ENCODE peak calls at places on chromosomes 16 and 17, in nine cellular contexts. One of them, this sample, is unnamed.

GRCh38 chr17:75077490-75078096 is 10.2 kb upstream of the SLC16A5 start:
- DNase-seq in astrocyte of the spinal cord: peak
- DNase-seq in glutamatergic neuron: peak
- DNase-seq in BE2C: no peak
- DNase-seq in AG04450: no peak
- DNase-seq in AG04449: no peak
- DNase-seq in cardiac fibroblast: peak
- DNase-seq in lower leg skin: no peak
- DNase-seq in AG09319: no peak
- DNase-seq in this sample: peak

GRCh38 chr17:21370430-21370829 is 5.7 kb upstream of the KCNJ12 start:
- DNase-seq in astrocyte of the spinal cord: no peak
- DNase-seq in glutamatergic neuron: peak
- DNase-seq in BE2C: no peak
- DNase-seq in AG04450: no peak
- DNase-seq in AG04449: no peak
- DNase-seq in cardiac fibroblast: peak
- DNase-seq in lower leg skin: no peak
- DNase-seq in AG09319: no peak
- DNase-seq in this sample: no peak

GRCh38 chr16:58488531-58488930 is 11.4 kb upstream of the NDRG4 start:
- DNase-seq in astrocyte of the spinal cord: no peak
- DNase-seq in glutamatergic neuron: no peak
- DNase-seq in BE2C: no peak
- DNase-seq in AG04450: no peak
- DNase-seq in AG04449: no peak
- DNase-seq in cardiac fibroblast: no peak
- DNase-seq in lower leg skin: no peak
- DNase-seq in AG09319: no peak
- DNase-seq in this sample: no peak

GRCh38 chr16:50591800-50592771 is 43.9 kb downstream of the NKD1 start:
- DNase-seq in astrocyte of the spinal cord: no peak
- DNase-seq in glutamatergic neuron: no peak
- DNase-seq in BE2C: no peak
- DNase-seq in AG04450: no peak
- DNase-seq in AG04449: no peak
- DNase-seq in cardiac fibroblast: no peak
- DNase-seq in lower leg skin: no peak
- DNase-seq in AG09319: no peak
- DNase-seq in this sample: no peak

GRCh38 chr17:40312131-40312731 is 3.3 kb downstream of the RARA start:
- DNase-seq in astrocyte of the spinal cord: no peak
- DNase-seq in glutamatergic neuron: peak
- DNase-seq in BE2C: no peak
- DNase-seq in AG04450: no peak
- DNase-seq in AG04449: no peak
- DNase-seq in cardiac fibroblast: no peak
- DNase-seq in lower leg skin: no peak
- DNase-seq in AG09319: no peak
- DNase-seq in this sample: no peak

GRCh38 chr17:57810740-57811632 is 38.9 kb downstream of the MRPS23 start:
- DNase-seq in astrocyte of the spinal cord: peak
- DNase-seq in glutamatergic neuron: no peak
- DNase-seq in BE2C: peak
- DNase-seq in AG04450: no peak
- DNase-seq in AG04449: no peak
- DNase-seq in cardiac fibroblast: peak
- DNase-seq in lower leg skin: no peak
- DNase-seq in AG09319: no peak
- DNase-seq in this sample: peak

GRCh38 chr16:19912445-19913305 is 28.0 kb upstream of the GPRC5B start:
- DNase-seq in astrocyte of the spinal cord: no peak
- DNase-seq in glutamatergic neuron: no peak
- DNase-seq in BE2C: no peak
- DNase-seq in AG04450: no peak
- DNase-seq in AG04449: no peak
- DNase-seq in cardiac fibroblast: peak
- DNase-seq in lower leg skin: no peak
- DNase-seq in AG09319: no peak
- DNase-seq in this sample: peak

GRCh38 chr16:34802396-34802795 is 1343.0 kb downstream of the TP53TG3F start:
- DNase-seq in astrocyte of the spinal cord: no peak
- DNase-seq in glutamatergic neuron: no peak
- DNase-seq in BE2C: peak
- DNase-seq in AG04450: no peak
- DNase-seq in AG04449: no peak
- DNase-seq in cardiac fibroblast: no peak
- DNase-seq in lower leg skin: no peak
- DNase-seq in AG09319: no peak
- DNase-seq in this sample: no peak

GRCh38 chr16:86512860-86513470 is 2.6 kb downstream of the FOXF1 start:
- DNase-seq in astrocyte of the spinal cord: no peak
- DNase-seq in glutamatergic neuron: no peak
- DNase-seq in BE2C: no peak
- DNase-seq in AG04450: no peak
- DNase-seq in AG04449: no peak
- DNase-seq in cardiac fibroblast: no peak
- DNase-seq in lower leg skin: no peak
- DNase-seq in AG09319: no peak
- DNase-seq in this sample: no peak

GRCh38 chr16:8725513-8726178 is 51.2 kb downstream of the ABAT start:
- DNase-seq in astrocyte of the spinal cord: no peak
- DNase-seq in glutamatergic neuron: no peak
- DNase-seq in BE2C: no peak
- DNase-seq in AG04450: no peak
- DNase-seq in AG04449: no peak
- DNase-seq in cardiac fibroblast: no peak
- DNase-seq in lower leg skin: no peak
- DNase-seq in AG09319: no peak
- DNase-seq in this sample: no peak

GRCh38 chr16:65500007-65500406 is 378.1 kb upstream of the CDH11 start:
- DNase-seq in astrocyte of the spinal cord: no peak
- DNase-seq in glutamatergic neuron: no peak
- DNase-seq in BE2C: no peak
- DNase-seq in AG04450: no peak
- DNase-seq in AG04449: no peak
- DNase-seq in cardiac fibroblast: no peak
- DNase-seq in lower leg skin: no peak
- DNase-seq in AG09319: no peak
- DNase-seq in this sample: no peak

GRCh38 chr16:73549960-73550359 is 502.0 kb upstream of the ZFHX3 start:
- DNase-seq in astrocyte of the spinal cord: no peak
- DNase-seq in glutamatergic neuron: peak
- DNase-seq in BE2C: no peak
- DNase-seq in AG04450: no peak
- DNase-seq in AG04449: no peak
- DNase-seq in cardiac fibroblast: no peak
- DNase-seq in lower leg skin: no peak
- DNase-seq in AG09319: no peak
- DNase-seq in this sample: no peak

GRCh38 chr16:15515992-15516391 is 81.6 kb downstream of the BMERB1 start:
- DNase-seq in astrocyte of the spinal cord: no peak
- DNase-seq in glutamatergic neuron: no peak
- DNase-seq in BE2C: no peak
- DNase-seq in AG04450: no peak
- DNase-seq in AG04449: no peak
- DNase-seq in cardiac fibroblast: no peak
- DNase-seq in lower leg skin: no peak
- DNase-seq in AG09319: no peak
- DNase-seq in this sample: no peak

GRCh38 chr16:84673561-84673960 is 25.2 kb downstream of the KLHL36 start:
- DNase-seq in astrocyte of the spinal cord: no peak
- DNase-seq in glutamatergic neuron: no peak
- DNase-seq in BE2C: no peak
- DNase-seq in AG04450: no peak
- DNase-seq in AG04449: no peak
- DNase-seq in cardiac fibroblast: no peak
- DNase-seq in lower leg skin: no peak
- DNase-seq in AG09319: no peak
- DNase-seq in this sample: no peak
- TF ChIP-seq CTCF in astrocyte of the spinal cord: no peak
- TF ChIP-seq CTCF in glutamatergic neuron: no peak
- TF ChIP-seq CTCF in BE2C: no peak
- TF ChIP-seq CTCF in AG04450: no peak
- TF ChIP-seq CTCF in AG04449: no peak
- TF ChIP-seq CTCF in cardiac fibroblast: no peak
- TF ChIP-seq CTCF in lower leg skin: no peak
- TF ChIP-seq CTCF in AG09319: no peak
- TF ChIP-seq CTCF in this sample: no peak

DNA sequence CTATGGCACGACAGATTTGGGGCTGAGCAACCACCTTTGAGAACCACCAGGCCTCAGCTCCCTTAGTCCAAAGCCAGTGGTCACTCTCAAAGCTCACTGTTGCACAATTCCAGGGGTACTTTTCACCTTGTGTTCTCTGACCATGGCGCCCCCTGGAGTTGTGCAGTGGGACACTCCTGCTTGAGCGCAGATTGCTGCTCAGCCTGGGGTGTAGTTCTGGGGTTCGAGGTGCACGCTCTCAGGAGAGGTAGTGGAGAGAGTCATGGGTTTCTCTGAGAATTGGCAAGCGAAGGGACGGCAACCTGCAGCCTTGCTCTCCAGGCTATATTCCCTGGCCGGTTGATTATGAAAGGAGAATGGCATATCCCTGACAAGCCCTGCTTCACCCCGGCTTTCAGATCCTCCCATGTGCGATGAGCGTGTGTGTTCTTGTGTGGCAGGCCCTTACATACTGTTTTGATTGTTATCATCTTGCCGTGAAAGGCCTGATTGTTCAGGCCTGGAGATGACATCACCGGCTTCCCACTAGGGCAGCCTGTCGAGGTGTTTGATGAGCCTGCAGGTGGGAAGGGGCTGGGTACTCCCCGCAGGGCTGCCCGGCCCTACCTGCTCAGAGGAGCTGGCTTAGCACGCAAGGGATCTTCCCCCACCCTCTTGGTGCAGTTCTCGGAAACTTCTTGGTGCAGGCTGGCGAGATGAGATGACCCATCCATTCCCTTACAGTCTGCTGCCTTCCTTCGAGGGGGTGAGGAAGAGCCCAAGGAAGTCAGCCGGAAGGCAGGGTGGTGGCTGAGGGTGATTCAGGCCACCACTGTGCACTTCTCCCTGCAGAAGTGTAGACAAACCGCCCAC is 431.2 kb downstream of the SLC39A11 start:
- DNase-seq in astrocyte of the spinal cord: no peak
- DNase-seq in glutamatergic neuron: no peak
- DNase-seq in BE2C: peak
- DNase-seq in AG04450: no peak
- DNase-seq in AG04449: no peak
- DNase-seq in cardiac fibroblast: no peak
- DNase-seq in lower leg skin: no peak
- DNase-seq in AG09319: no peak
- DNase-seq in this sample: no peak
- TF ChIP-seq CTCF in astrocyte of the spinal cord: peak
- TF ChIP-seq CTCF in glutamatergic neuron: peak
- TF ChIP-seq CTCF in BE2C: peak
- TF ChIP-seq CTCF in AG04450: peak
- TF ChIP-seq CTCF in AG04449: no peak
- TF ChIP-seq CTCF in cardiac fibroblast: peak
- TF ChIP-seq CTCF in lower leg skin: no peak
- TF ChIP-seq CTCF in AG09319: peak
- TF ChIP-seq CTCF in this sample: no peak

DNA sequence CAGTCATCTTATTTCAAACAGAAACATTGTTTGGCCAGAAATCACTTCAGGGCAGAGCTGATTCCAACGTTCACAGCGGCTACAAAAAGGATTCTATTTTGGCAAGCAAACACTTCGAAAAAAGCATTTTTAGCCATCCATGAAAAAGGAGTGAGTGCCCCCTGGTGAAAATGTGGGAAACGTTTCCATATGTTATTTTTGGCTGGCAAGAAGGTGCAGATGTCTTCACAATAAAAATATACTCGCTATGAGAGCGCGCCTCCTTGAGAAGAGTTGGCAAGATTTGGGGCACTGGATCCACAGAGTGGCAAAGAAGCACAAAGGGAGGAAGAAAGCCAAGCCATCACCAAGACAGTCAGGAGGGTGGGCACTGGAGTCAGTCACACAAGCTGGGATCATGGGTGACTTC is 191.1 kb downstream of the CHD9NB start:
- DNase-seq in astrocyte of the spinal cord: no peak
- DNase-seq in glutamatergic neuron: no peak
- DNase-seq in BE2C: peak
- DNase-seq in AG04450: no peak
- DNase-seq in AG04449: no peak
- DNase-seq in cardiac fibroblast: peak
- DNase-seq in lower leg skin: no peak
- DNase-seq in AG09319: no peak
- DNase-seq in this sample: no peak
- TF ChIP-seq CTCF in astrocyte of the spinal cord: no peak
- TF ChIP-seq CTCF in glutamatergic neuron: peak
- TF ChIP-seq CTCF in BE2C: peak
- TF ChIP-seq CTCF in AG04450: no peak
- TF ChIP-seq CTCF in AG04449: no peak
- TF ChIP-seq CTCF in cardiac fibroblast: no peak
- TF ChIP-seq CTCF in lower leg skin: no peak
- TF ChIP-seq CTCF in AG09319: no peak
- TF ChIP-seq CTCF in this sample: no peak

GRCh38 chr17:81429813-81430510 is 34.7 kb downstream of the BAHCC1 start:
- DNase-seq in astrocyte of the spinal cord: peak
- DNase-seq in glutamatergic neuron: no peak
- DNase-seq in BE2C: peak
- DNase-seq in AG04450: no peak
- DNase-seq in AG04449: no peak
- DNase-seq in cardiac fibroblast: peak
- DNase-seq in lower leg skin: no peak
- DNase-seq in AG09319: no peak
- DNase-seq in this sample: peak
- TF ChIP-seq CTCF in astrocyte of the spinal cord: peak
- TF ChIP-seq CTCF in glutamatergic neuron: no peak
- TF ChIP-seq CTCF in BE2C: no peak
- TF ChIP-seq CTCF in AG04450: peak
- TF ChIP-seq CTCF in AG04449: no peak
- TF ChIP-seq CTCF in cardiac fibroblast: no peak
- TF ChIP-seq CTCF in lower leg skin: no peak
- TF ChIP-seq CTCF in AG09319: no peak
- TF ChIP-seq CTCF in this sample: peak

DNA sequence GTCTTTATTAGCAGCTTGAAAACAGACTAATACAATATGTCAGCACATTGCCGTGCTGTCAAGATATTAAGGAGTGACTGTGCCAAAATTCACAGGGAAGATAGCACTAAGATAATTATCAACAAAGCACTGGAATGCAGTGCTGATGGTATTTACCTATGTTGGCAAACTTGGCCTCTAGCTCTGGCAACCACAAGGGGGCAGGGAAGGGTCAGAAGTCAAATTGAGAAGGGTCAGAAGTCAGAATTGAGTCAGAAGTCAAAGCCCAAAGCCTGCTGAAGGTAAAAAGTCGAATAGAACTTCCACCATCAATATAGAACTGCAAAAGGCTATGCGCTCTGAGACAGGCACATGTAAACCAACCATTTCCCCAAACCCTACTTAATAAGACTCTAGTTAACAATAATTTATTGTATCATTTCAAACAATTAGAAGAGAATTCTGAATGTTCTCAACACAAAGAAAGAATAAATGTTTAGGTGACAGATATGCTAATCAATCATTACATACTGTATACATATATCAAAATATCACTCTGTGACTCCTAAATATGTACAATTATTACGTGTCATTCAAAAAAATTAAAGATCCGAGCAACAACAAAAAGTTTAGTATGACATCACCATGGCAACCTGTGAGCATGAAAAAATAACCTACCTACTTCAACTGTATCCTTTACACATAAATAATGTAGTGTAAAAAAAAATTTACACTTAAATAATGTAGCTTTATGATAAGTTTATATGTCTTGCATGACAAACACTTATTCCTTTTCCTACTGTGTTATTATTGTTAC is 916.1 kb downstream of the KCNJ2 start:
- DNase-seq in astrocyte of the spinal cord: no peak
- DNase-seq in glutamatergic neuron: peak
- DNase-seq in BE2C: peak
- DNase-seq in AG04450: no peak
- DNase-seq in AG04449: no peak
- DNase-seq in cardiac fibroblast: no peak
- DNase-seq in lower leg skin: no peak
- DNase-seq in AG09319: no peak
- DNase-seq in this sample: peak
- TF ChIP-seq CTCF in astrocyte of the spinal cord: peak
- TF ChIP-seq CTCF in glutamatergic neuron: peak
- TF ChIP-seq CTCF in BE2C: peak
- TF ChIP-seq CTCF in AG04450: peak
- TF ChIP-seq CTCF in AG04449: no peak
- TF ChIP-seq CTCF in cardiac fibroblast: peak
- TF ChIP-seq CTCF in lower leg skin: no peak
- TF ChIP-seq CTCF in AG09319: peak
- TF ChIP-seq CTCF in this sample: peak

This sample was measured in AG10803.